ENCODE peak calls at places on chromosomes 16 and 17, in nine cellular contexts. D is endodermal cell; K is cardiac fibroblast; O is tibial artery; M is PC-3; A is CD4-positive, alpha-beta T cell; Z is heart right ventricle; Q is body of pancreas; F is cardiac muscle cell. W is an unnamed sample.

GRCh38 chr16:27364493-27365141 is 37.4 kb upstream of the IL21R start:
- DNase-seq in D (no peak), A (no peak), Z (no peak), F (no peak), K (no peak), Q (peak), O (no peak), M (peak), W (no peak)

GRCh38 chr16:87582221-87582965 is 19.9 kb upstream of the JPH3 start:
- DNase-seq in K (peak), M (no peak), Z (peak), D (no peak), A (no peak), Q (no peak), O (peak), F (no peak), W (peak)

GRCh38 chr16:85419503-85420408 is 193.4 kb upstream of the GSE1 start:
- DNase-seq in F (no peak), Z (no peak), D (no peak), K (no peak), Q (peak), M (no peak), A (peak), O (no peak), W (no peak)

GRCh38 chr16:24022797-24023196 is 187.0 kb downstream of the PRKCB start:
- DNase-seq in D (no peak), A (no peak), Q (no peak), Z (no peak), K (no peak), F (no peak), O (no peak), M (no peak), W (no peak)

GRCh38 chr17:8894189-8894611 is 26.7 kb upstream of the PIK3R6 start:
- DNase-seq in F (no peak), D (peak), Z (no peak), M (no peak), K (no peak), O (no peak), Q (no peak), A (no peak), W (no peak)

GRCh38 chr17:38705803-38706624 is 941 bp downstream of the MLLT6 start:
- DNase-seq in K (peak), O (peak), Z (peak), D (peak), A (no peak), Q (peak), F (peak), M (peak), W (no peak)

GRCh38 chr17:51258756-51259573 is 884 bp downstream of the MBTD1 start:
- DNase-seq in A (no peak), K (peak), Q (peak), F (peak), Z (peak), D (peak), O (peak), M (peak), W (no peak)

GRCh38 chr16:51071326-51071725 is 79.7 kb downstream of the SALL1 start:
- DNase-seq in O (no peak), Q (no peak), A (no peak), D (no peak), F (no peak), K (no peak), Z (no peak), M (no peak), W (no peak)

GRCh38 chr17:36705651-36706436 is 104.5 kb downstream of the MRM1 start:
- DNase-seq in Z (peak), Q (peak), F (peak), D (peak), K (peak), M (peak), A (no peak), O (no peak), W (peak)

GRCh38 chr17:41298458-41299135 is 4.1 kb downstream of the KRTAP29-1 start:
- DNase-seq in M (no peak), D (no peak), F (no peak), Z (no peak), O (no peak), A (no peak), Q (no peak), K (no peak), W (no peak)

GRCh38 chr17:49214665-49215360 is 4.3 kb downstream of the ABI3 start:
- DNase-seq in Z (peak), M (no peak), Q (peak), K (no peak), F (no peak), D (no peak), A (no peak), O (no peak), W (no peak)

GRCh38 chr17:6701719-6702118 is 11.4 kb downstream of the SLC13A5 start:
- DNase-seq in K (peak), Z (no peak), A (no peak), M (peak), F (peak), D (peak), O (no peak), Q (peak), W (no peak)
- TF ChIP-seq CTCF in K (peak), Z (peak), A (peak), M (peak), F (peak), D (peak), O (no peak), Q (no peak), W (no peak)

DNA sequence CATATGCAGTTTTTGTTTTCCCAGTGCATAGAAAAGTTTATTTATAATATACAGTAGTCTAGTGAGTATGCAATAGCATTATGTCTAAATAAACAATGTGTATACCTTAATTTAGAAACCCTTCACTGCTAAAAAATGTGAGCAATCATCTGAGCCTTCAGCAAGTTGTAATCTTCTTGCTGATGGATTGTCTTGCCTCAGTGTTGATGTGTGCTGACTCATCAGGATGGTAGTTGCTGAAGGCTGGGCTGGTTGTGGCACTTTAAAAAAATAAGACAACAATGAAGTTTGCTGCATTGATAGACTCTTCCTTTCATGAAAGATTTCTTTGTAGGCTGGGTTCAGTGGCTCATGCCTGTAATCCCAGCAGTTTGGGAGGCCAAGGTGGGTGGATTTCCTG is 13.9 kb upstream of the CAPNS2 start:
- DNase-seq in Z (no peak), Q (no peak), O (no peak), D (no peak), M (peak), A (no peak), K (peak), F (no peak), W (no peak)
- TF ChIP-seq CTCF in Z (no peak), Q (no peak), O (no peak), D (no peak), M (no peak), A (no peak), K (no peak), F (no peak), W (no peak)

GRCh38 chr16:12215302-12216105 is 239.0 kb downstream of the SNX29 start:
- DNase-seq in M (no peak), A (no peak), Z (no peak), K (no peak), O (no peak), D (peak), F (peak), Q (no peak), W (no peak)
- TF ChIP-seq CTCF in M (peak), A (no peak), Z (no peak), K (peak), O (no peak), D (peak), F (peak), Q (no peak), W (no peak)

GRCh38 chr16:90083139-90083538 is 6.0 kb upstream of the PRDM7 start:
- DNase-seq in D (no peak), A (no peak), Q (no peak), K (no peak), M (no peak), F (no peak), Z (no peak), O (no peak), W (no peak)

GRCh38 chr16:90078594-90078895 is 1.4 kb upstream of the PRDM7 start:
- DNase-seq in D (no peak), Z (no peak), M (no peak), K (no peak), Q (no peak), F (no peak), A (no peak), O (no peak), W (no peak)

GRCh38 chr16:90077240-90077756 is at the start of gene PRDM7:
- DNase-seq in Q (peak), K (peak), O (peak), D (peak), A (peak), Z (peak), F (peak), M (peak), W (peak)

GRCh38 chr16:90081606-90081970 is 4.5 kb upstream of the PRDM7 start:
- DNase-seq in F (no peak), Z (no peak), Q (peak), M (no peak), D (no peak), K (no peak), O (no peak), A (no peak), W (no peak)

DNA sequence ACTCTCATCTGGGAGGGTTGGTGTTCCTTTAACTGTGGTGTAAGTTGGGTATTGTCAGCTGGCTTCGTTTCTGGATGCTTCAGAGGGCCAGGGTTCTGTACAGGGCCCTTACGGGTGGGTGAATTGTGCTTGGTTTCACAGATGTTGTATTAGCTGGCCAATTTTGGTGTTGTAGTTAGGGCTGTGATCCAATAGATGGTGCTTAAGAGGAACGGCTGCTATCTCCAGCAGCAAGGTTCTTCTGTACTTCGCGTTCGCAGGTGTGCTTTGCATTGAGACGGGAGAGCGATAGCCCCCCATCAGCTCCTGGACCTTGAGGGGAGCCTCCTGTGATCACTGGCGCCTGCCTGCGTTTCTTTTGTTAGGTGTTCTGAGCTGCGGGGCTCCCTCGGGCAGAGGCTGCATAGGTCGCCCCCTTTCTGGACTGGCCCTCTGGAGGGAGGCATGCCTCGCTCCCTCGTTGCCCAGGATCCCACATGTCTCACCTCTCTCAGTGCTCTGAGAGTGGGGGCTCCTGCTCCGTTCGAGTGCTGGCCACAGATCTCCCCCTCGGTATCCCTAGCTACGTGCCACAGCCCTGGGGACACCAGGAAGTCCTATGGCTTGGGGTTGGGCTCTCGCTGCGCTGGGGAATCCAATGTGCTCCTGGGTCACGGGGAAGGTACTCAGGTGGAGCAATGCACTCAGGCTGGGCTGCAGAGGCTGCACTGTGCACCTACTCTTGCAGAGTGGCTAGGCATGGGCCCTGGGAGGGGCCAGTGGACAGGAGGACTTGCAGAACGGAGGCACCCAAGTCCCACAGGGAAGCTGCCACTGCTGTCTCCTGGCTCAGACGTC is 844 bp upstream of the PRDM7 start:
- DNase-seq in M (peak), K (peak), Z (no peak), O (no peak), F (peak), D (peak), A (peak), Q (no peak), W (no peak)
- TF ChIP-seq CTCF in M (no peak), K (no peak), Z (no peak), O (no peak), F (no peak), D (peak), A (peak), Q (no peak), W (no peak)

GRCh38 chr16:31458073-31458834 is 1.0 kb upstream of the ARMC5 start:
- DNase-seq in A (peak), M (no peak), K (peak), O (peak), Q (peak), F (peak), Z (peak), D (peak), W (peak)
- TF ChIP-seq CTCF in A (no peak), M (no peak), K (no peak), O (peak), Q (no peak), F (no peak), Z (no peak), D (no peak), W (peak)

DNA sequence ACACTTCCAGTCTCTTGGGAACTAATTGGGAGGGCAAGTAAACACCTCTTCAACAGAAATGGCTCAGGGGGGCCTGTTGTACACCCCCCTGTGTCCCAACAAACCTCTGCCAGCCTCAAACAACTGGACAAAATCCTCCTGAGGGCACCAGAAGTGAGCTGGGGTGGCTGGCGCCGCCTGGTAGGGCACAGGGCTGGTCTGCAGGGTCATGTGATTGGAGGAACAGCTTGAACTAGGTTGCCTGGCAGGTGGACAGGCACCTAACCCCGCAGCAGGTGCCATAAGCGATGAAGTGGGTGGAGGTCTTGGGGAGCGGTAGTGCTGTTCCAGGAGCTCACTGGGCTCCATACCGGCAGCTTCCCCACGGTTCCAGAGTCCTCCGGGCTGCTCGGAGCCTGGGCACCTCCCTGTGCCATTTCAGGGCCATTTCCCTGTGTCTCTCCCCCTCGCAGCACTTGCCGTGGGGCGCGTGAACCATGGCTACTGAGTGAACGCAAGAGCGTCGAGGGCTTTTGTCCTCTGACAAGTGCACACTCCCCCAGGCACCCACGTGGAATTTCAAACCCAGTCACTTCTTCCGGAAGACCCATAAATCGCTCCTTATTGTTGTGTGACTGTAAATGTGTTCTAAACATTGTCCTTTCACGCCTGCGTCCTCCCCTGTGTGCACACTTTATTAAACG is 101.5 kb downstream of the SEC14L1 start:
- DNase-seq in Q (peak), Z (no peak), K (no peak), M (no peak), O (no peak), D (peak), F (no peak), A (no peak), W (no peak)
- TF ChIP-seq CTCF in Q (no peak), Z (no peak), K (no peak), M (peak), O (no peak), D (no peak), F (no peak), A (no peak), W (no peak)

W was measured in gastrocnemius medialis.